ENCODE peak calls at places on chromosomes 6 and 20, in four cellular contexts. G, V, L and I are unnamed samples.

GRCh38 chr6:137904822-137905617 is 38.0 kb downstream of the TNFAIP3 start:
- DNase-seq in G (no peak), V (no peak), L (peak), I (no peak)

GRCh38 chr6:48087448-48087847 is 23.5 kb downstream of the PTCHD4 start:
- DNase-seq in G (no peak), V (no peak), L (no peak), I (no peak)

GRCh38 chr6:140051521-140052455 is 677.3 kb upstream of the CITED2 start:
- DNase-seq in G (peak), V (peak), L (no peak), I (no peak)

GRCh38 chr6:168039301-168039700 is 39.7 kb downstream of the FRMD1 start:
- DNase-seq in G (no peak), V (no peak), L (no peak), I (no peak)

GRCh38 chr6:3280866-3281465 is 22.2 kb downstream of the PSMG4 start:
- DNase-seq in G (peak), V (no peak), L (no peak), I (no peak)

GRCh38 chr6:115064680-115065079 is 721.9 kb upstream of the HS3ST5 start:
- DNase-seq in G (no peak), V (no peak), L (no peak), I (no peak)

GRCh38 chr6:145814035-145814500 is 527 bp downstream of the FBXO30 start:
- DNase-seq in G (peak), V (no peak), L (no peak), I (peak)

GRCh38 chr20:44464514-44464913 is 11.2 kb upstream of the TTPAL start:
- DNase-seq in G (no peak), V (no peak), L (no peak), I (no peak)

GRCh38 chr6:114569643-114570042 is 226.8 kb upstream of the HS3ST5 start:
- DNase-seq in G (no peak), V (no peak), L (no peak), I (no peak)

GRCh38 chr20:63073738-63074065 is 66.9 kb upstream of the BHLHE23 start:
- DNase-seq in G (no peak), V (no peak), L (no peak), I (no peak)

GRCh38 chr6:37135835-37136694 is 33.9 kb upstream of the PIM1 start:
- DNase-seq in G (no peak), V (peak), L (no peak), I (no peak)

GRCh38 chr6:81847866-81848265 is 95.4 kb upstream of the TENT5A start:
- DNase-seq in G (no peak), V (no peak), L (no peak), I (no peak)

GRCh38 chr6:435442-436307 is 44.1 kb downstream of the IRF4 start:
- DNase-seq in G (peak), V (no peak), L (no peak), I (no peak)

DNA sequence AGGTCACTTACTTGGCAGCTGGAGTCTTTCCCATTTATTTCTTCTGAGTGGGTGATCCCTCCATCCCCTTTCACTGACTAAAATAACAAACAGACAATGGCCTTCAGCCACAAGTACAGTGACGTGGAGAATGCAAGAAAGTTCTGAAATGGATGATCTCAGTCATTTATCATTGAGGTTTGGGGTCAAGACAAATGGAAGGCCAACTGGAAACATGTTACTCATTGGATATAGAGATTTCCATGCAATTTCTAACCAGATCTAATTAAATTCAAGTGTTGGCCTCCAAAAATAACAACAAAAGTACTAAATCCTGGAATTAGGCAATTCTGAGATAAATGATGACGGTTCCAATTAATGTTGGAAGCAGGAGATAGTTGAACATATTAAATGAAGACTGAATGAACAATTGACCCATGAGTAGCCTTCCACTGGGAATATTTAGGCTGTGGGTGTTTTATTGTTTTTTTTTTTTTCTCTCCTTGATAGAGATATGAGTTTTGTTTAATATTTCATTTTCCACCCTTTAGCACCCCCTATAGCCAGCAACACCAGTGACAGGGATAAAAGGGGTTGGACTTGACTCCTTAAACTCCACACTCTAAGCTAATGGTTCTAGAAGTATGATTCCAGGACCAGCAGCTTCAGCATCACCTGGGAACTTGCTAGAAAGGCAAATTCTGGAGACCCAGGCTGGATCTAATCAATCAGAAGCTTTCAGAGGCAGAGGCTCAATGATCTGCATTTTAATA is 112.8 kb downstream of the BCAS1 start:
- DNase-seq in G (no peak), V (no peak), L (no peak), I (no peak)
- TF ChIP-seq CTCF in G (peak), V (peak), L (no peak), I (no peak)

DNA sequence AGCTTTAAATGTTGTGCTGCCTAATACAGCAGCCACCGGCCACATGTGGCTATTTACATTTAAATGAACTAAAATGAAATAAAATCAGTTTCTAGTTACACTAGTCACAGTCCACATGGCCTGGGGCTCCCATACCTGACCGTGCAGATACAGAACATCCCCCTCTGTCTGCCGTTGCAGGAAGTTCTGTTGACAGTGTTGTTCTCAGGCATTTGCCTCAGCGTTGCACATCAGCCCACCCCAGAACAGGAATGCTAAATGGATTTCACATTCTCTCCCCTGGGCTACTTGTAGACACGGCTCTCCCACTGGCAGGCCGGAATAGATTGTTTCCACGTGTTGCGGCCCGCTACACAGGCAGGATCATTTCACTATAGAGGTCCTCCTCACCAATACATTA is 26.3 kb downstream of the JAG1 start:
- DNase-seq in G (no peak), V (no peak), L (no peak), I (no peak)
- TF ChIP-seq CTCF in G (peak), V (peak), L (peak), I (no peak)

DNA sequence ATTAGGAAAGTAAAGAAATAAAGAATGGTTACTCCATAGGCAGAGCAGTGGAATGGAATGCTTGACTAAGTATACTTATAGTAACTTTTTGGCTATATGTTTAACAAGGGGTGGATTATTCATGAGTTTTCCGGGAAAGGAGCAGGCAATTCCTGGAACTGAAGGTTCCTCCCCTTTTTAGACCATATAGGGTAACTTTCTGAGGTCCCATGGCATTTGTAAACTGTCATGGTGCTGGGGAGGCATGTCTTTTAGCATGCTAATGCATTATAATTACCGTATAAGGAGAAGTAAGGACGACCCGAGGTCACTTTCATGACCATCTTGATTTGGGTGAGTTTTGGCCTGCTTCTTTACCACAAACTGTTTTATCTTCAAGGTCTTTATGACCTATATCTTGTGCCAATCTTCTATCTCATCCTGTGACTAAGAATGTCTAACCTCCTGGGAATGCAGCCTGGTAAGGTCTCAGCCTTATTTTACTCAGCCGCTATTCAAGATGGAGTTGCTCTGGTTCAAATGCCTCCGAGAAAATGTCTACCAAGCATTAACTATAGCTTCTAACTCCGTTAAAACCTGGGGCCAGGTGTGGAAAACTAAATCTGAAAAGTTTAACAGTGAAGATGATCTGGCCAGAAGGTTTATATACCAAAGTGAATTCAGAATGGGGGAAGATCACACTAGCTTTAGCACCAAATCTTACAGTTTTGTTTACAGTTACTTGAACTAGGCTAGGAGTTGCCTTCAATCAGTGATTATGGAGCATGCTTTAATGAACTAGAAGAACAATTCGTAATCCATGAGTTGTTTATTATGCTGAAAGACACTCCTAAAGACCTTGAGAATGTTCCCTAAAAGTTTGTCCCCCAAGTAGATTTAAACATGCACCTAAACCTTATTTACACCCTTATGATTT is 80.0 kb upstream of the TOP1 start:
- DNase-seq in G (no peak), V (peak), L (no peak), I (no peak)
- TF ChIP-seq CTCF in G (no peak), V (no peak), L (no peak), I (no peak)

GRCh38 chr20:57601211-57601570 is 19.0 kb downstream of the ZBP1 start:
- DNase-seq in G (no peak), V (no peak), L (no peak), I (no peak)
- TF ChIP-seq CTCF in G (no peak), V (no peak), L (no peak), I (no peak)

GRCh38 chr6:27568226-27568889 is 95.5 kb upstream of the ZNF184 start:
- DNase-seq in G (no peak), V (peak), L (no peak), I (no peak)

GRCh38 chr6:27562027-27562410 is 89.1 kb upstream of the ZNF184 start:
- DNase-seq in G (peak), V (no peak), L (no peak), I (no peak)

DNA sequence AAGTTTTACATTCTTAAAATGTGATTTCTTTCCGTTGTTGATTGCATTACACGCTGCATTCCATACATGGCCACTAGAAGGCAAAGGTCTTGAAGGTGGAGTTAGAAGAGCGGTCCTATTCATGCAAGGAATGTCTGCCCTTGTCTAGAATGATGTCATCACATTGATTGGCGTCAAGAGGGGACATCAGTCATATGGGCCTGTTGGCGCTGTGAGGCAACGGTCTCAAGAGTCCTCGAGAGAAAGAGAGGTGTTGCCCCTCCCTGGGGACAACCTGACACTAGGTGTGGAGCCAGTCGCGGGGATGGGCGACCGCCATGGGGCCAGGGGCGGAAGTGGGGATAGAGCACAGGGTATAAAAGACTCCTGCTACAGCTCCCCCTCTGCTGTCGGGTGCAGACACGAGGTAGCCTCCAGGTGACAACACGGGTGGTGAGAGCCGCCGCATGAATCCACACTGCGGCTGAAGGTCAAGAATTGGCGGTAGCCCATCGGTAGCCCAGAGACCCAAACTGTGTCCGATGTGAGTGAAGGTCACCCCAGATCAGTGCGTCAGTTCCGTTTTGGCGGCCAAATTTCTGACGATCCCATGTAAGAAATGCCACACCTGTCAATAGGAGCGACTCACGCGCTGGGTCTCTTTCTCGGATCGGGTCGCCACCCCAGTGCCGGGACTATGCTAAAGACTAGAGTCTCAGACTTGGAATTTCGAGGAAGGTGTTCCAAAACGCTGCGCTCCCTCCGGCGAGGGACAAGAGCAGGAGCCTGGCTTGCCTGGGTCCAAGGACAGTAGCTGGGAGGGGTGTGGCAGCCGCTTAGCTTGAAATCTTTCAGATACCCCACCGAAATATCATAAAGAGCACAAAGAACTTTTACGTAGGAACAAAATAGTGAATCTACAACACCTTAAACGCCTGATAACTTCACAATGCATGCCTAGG is 93.2 kb upstream of the ZNF184 start:
- DNase-seq in G (no peak), V (no peak), L (no peak), I (no peak)
- TF ChIP-seq CTCF in G (no peak), V (no peak), L (peak), I (no peak)

DNA sequence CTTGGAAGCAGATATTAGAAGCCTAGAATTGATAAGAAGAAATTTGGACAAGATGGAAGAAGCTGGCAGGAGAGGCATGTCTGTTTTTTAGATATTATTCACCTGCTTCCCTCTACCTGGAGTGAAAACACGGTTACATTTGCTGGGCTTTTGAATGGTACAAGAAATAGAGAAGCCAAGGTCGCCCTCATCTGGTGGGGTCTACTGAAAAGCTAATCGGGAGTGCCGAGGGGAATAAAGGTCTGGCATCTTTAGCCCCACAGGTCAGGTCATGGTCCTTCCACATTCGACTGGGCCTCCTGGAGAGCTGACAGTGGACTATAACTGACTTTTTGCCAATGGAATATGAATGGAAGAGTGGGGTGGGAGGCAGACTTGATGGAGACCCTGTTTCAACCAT is 4.6 kb upstream of the C2 start:
- DNase-seq in G (no peak), V (no peak), L (no peak), I (peak)
- TF ChIP-seq CTCF in G (peak), V (no peak), L (peak), I (peak)